ENCODE peak calls at places on chromosome X, in seven cellular contexts. M is hepatocyte, R is heart right ventricle, U is body of pancreas, E is A673, A is DND-41, N is right lobe of liver. H is an unnamed sample.

GRCh38 chrX:85084770-85085393 is 81.2 kb downstream of the APOOL start:
- DNase-seq in M (peak), R (no peak), U (peak), E (peak), A (peak), N (no peak), H (no peak)

GRCh38 chrX:20547649-20548051 is 280.9 kb upstream of the RPS6KA3 start:
- DNase-seq in M (peak), R (no peak), U (peak), E (peak), A (no peak), N (peak), H (no peak)

GRCh38 chrX:137052641-137053235 is 18.9 kb upstream of the GPR101 start:
- DNase-seq in M (no peak), R (no peak), U (peak), E (no peak), A (no peak), N (no peak), H (no peak)

GRCh38 chrX:1393871-1394615 is 2.1 kb upstream of the SLC25A6 start:
- DNase-seq in M (no peak), R (no peak), U (peak), E (no peak), A (no peak), N (peak), H (peak)

GRCh38 chrX:50648151-50648550 is 165.8 kb downstream of the SHROOM4 start:
- DNase-seq in M (no peak), R (no peak), U (no peak), E (no peak), A (no peak), N (no peak), H (no peak)

GRCh38 chrX:72128881-72129280 is 2.8 kb downstream of the RTL5 start:
- DNase-seq in M (no peak), R (no peak), U (no peak), E (peak), A (peak), N (no peak), H (no peak)

GRCh38 chrX:72020788-72021187 is 110.1 kb downstream of the NHSL2 start:
- DNase-seq in M (no peak), R (no peak), U (no peak), E (no peak), A (no peak), N (no peak), H (no peak)

GRCh38 chrX:11558972-11559371 is 106.7 kb downstream of the ARHGAP6 start:
- DNase-seq in M (peak), R (no peak), U (peak), E (peak), A (peak), N (no peak), H (no peak)

GRCh38 chrX:102950908-102951866 is 14.1 kb downstream of the RAB40AL start:
- DNase-seq in M (peak), R (peak), U (peak), E (peak), A (peak), N (no peak), H (no peak)

GRCh38 chrX:53930513-53931380 is 113.5 kb downstream of the PHF8 start:
- DNase-seq in M (peak), R (no peak), U (no peak), E (peak), A (no peak), N (no peak), H (no peak)

GRCh38 chrX:15564981-15565579 is 35.7 kb downstream of the ACE2 start:
- DNase-seq in M (peak), R (peak), U (peak), E (peak), A (peak), N (peak), H (peak)

GRCh38 chrX:101799387-101799786 is 132.4 kb downstream of the ZMAT1 start:
- DNase-seq in M (peak), R (peak), U (peak), E (peak), A (peak), N (peak), H (peak)

GRCh38 chrX:37078434-37078703 is 70.2 kb downstream of the FAM47C start:
- DNase-seq in M (no peak), R (no peak), U (no peak), E (no peak), A (no peak), N (no peak), H (no peak)

GRCh38 chrX:11351375-11352295 is 58.4 kb downstream of the AMELX start:
- DNase-seq in M (no peak), R (peak), U (peak), E (no peak), A (no peak), N (no peak), H (no peak)

GRCh38 chrX:7351946-7352345 is 204.0 kb upstream of the PUDP start:
- DNase-seq in M (no peak), R (no peak), U (no peak), E (no peak), A (no peak), N (no peak), H (no peak)

GRCh38 chrX:105331244-105331643 is 110.8 kb upstream of the TEX13A start:
- DNase-seq in M (no peak), R (no peak), U (no peak), E (no peak), A (no peak), N (no peak), H (no peak)

GRCh38 chrX:17964871-17965270 is 103.8 kb upstream of the RAI2 start:
- DNase-seq in M (no peak), R (no peak), U (no peak), E (no peak), A (no peak), N (no peak), H (no peak)

GRCh38 chrX:56219702-56220101 is 12.5 kb upstream of the KLF8 start:
- DNase-seq in M (no peak), R (no peak), U (no peak), E (peak), A (no peak), N (no peak), H (no peak)

GRCh38 chrX:63657821-63658220 is 127.2 kb downstream of the ARHGEF9 start:
- DNase-seq in M (no peak), R (peak), U (no peak), E (no peak), A (no peak), N (no peak), H (peak)

GRCh38 chrX:68830486-68831404 is 1.9 kb downstream of the EFNB1 start:
- DNase-seq in M (peak), R (no peak), U (no peak), E (no peak), A (no peak), N (no peak), H (no peak)

GRCh38 chrX:68832101-68832416 is 3.2 kb downstream of the EFNB1 start:
- DNase-seq in M (peak), R (no peak), U (no peak), E (no peak), A (peak), N (no peak), H (no peak)

GRCh38 chrX:68829594-68830485 is 1.0 kb downstream of the EFNB1 start:
- DNase-seq in M (peak), R (no peak), U (no peak), E (no peak), A (no peak), N (no peak), H (no peak)

GRCh38 chrX:68832516-68833447 is 4.0 kb downstream of the EFNB1 start:
- DNase-seq in M (no peak), R (no peak), U (no peak), E (no peak), A (no peak), N (no peak), H (no peak)

DNA sequence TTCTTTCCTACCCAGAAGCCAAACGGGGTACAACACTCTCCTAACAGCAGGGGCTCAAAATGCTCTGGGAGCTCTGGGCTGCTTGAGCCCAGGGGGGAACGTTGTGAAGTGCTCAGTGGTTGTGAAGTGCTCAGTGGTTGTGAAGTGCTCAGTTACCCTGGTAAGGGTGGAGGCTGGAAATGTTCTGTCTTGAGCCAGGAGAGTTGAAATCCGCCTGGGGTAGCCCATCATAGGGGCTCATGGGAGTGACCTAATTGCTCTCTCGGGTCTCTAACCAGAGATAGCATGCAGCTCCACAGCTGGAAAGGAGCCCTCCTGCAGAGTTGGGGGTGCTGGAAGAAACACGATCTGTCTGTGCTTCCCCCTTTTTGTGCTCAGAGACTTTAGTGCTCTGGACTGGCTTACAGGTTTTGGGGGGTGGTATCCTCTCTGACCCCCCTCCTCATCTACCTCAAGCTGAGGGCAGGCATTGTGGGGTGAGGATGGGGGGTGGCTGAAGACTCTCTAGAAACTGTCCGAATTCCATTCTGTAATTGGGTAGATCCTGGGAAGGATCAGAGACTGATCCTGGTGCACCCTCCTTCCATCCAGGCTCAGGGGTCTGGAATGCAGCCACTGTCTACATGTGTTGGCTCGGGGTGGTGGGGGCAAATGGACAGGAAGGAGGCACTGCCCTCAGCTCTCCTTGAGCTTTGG is 2.7 kb downstream of the EFNB1 start:
- DNase-seq in M (no peak), R (no peak), U (no peak), E (no peak), A (no peak), N (no peak), H (no peak)
- H3K4me3 ChIP-seq in M (peak), R (peak), U (no peak), E (peak), A (no peak), N (peak), H (peak)

DNA sequence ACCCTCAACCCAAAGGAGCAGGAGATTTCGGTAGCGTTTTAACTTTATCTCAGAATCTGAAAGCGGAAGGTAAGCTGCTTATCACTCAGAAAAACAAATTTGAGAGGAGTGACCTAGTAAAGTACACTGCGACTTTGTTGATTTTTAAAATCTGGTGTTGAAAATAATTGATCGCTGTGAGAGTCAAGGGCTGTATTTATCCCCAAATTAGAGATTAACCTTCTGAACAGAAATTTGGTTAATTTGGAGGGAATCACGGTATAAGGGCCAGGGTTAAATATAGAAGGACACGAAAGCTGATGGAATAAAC is 212 bp downstream of the CLCN4 start:
- DNase-seq in M (no peak), R (no peak), U (no peak), E (no peak), A (no peak), N (no peak), H (no peak)
- H3K27ac ChIP-seq in M (peak), R (peak), U (peak), E (no peak), A (no peak), N (peak), H (peak)

DNA sequence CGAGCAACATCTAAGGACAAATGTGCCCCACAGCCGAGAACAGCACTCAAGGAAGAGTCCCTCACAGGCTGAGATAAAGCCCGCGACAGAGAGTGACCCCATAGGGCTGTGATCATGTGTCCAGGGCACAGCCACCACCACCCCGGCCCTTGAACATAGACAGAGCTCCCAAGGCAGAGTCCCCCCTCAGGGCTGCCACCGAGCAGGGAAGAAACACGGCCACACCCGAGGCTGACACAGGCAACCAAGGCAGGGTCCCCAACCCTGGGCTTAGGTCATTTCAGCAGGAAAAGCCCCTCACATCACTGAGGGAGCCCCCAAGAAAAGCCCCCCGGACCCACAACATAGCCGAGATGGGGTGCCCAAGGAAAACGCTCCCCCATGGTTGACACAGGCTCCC is 463 bp downstream of the CT45A10 start:
- DNase-seq in M (no peak), R (no peak), U (no peak), E (no peak), A (no peak), N (peak), H (no peak)
- H3K4me3 ChIP-seq in M (no peak), R (no peak), U (no peak), E (no peak), A (no peak), N (no peak), H (no peak)

GRCh38 chrX:134374294-134374693 is 85.7 kb upstream of the HPRT1 start:
- DNase-seq in M (no peak), R (no peak), U (no peak), E (peak), A (no peak), N (no peak), H (no peak)
- H3K27ac ChIP-seq in M (peak), R (no peak), U (no peak), E (peak), A (peak), N (peak), H (peak)

GRCh38 chrX:45850775-45851433 is 650.2 kb upstream of the DIPK2B start:
- DNase-seq in M (peak), R (peak), U (peak), E (peak), A (peak), N (no peak), H (no peak)
- H3K4me3 ChIP-seq in M (peak), R (peak), U (peak), E (peak), A (peak), N (peak), H (peak)

DNA sequence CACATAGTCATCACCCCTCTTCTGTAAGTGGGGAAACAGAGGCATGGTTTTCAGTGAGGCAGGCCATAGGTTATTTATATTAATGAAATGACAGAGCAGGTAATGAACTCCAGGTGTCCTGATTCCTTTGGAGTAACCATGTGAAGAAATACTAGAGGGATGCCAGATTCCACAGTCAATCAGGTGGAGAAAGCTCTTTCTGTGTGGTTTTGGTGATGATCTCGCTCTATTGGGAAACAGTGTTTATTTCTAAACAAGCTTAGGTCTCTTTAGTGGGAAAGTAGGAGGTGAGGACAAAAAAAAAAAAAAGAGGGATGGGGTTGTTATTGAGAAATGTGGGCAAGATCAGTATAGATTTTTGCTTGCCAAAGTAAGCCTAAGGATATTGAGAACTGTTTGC is 12.2 kb downstream of the DOCK11 start:
- DNase-seq in M (no peak), R (no peak), U (no peak), E (no peak), A (no peak), N (no peak), H (no peak)
- H3K27ac ChIP-seq in M (no peak), R (no peak), U (no peak), E (no peak), A (no peak), N (no peak), H (no peak)

GRCh38 chrX:132023896-132024386 is 839 bp downstream of the STK26 start:
- DNase-seq in M (no peak), R (no peak), U (no peak), E (peak), A (peak), N (no peak), H (peak)
- H3K4me3 ChIP-seq in M (peak), R (peak), U (no peak), E (peak), A (peak), N (peak), H (peak)

GRCh38 chrX:119497185-119497584 is 28.9 kb downstream of the SLC25A5 start:
- DNase-seq in M (no peak), R (no peak), U (no peak), E (no peak), A (no peak), N (no peak), H (no peak)
- H3K27ac ChIP-seq in M (no peak), R (no peak), U (no peak), E (no peak), A (no peak), N (no peak), H (no peak)

H was measured in left lung.